ENCODE peak calls at places on chromosomes 16 and 17, in five cellular contexts. N is GM23248; X is GM04503; Q is activated T-helper 2 cell treated with anti-CD3 and anti-CD28 coated beads, Interferon-gamma antibody, Interleukin-2, Interleukin-4, amounts not matched to agents 10 μg/mL and 5 μg/mL and 100 μg/mL, durations not matched to agents 14 hours and 24 hours and 36 hours; I is activated CD8-positive, alpha-beta memory T cell treated with anti-CD3 and anti-CD28 coated beads for 4 hours. W is an unnamed sample.

GRCh38 chr17:45096926-45097325 is 35.4 kb downstream of the PLCD3 start:
- DNase-seq in I (no peak), Q (no peak), X (no peak), N (no peak), W (no peak)

GRCh38 chr16:2745961-2746360 is 6.5 kb upstream of the SRRM2 start:
- DNase-seq in N (no peak), X (no peak), I (no peak), Q (no peak), W (no peak)

GRCh38 chr17:28968269-28968913 is 17.1 kb upstream of the PHF12 start:
- DNase-seq in I (no peak), Q (no peak), N (no peak), X (no peak), W (no peak)

GRCh38 chr17:41664587-41665565 is 23.8 kb upstream of the EIF1 start:
- DNase-seq in I (no peak), Q (no peak), N (no peak), X (no peak), W (no peak)

GRCh38 chr17:43986225-43986981 is 18.0 kb upstream of the NAGS start:
- DNase-seq in Q (no peak), I (no peak), X (no peak), N (no peak), W (no peak)

GRCh38 chr16:66918803-66919568 is at the start of gene CDH16:
- DNase-seq in N (no peak), Q (no peak), I (no peak), X (no peak), W (no peak)

GRCh38 chr16:51971184-51971583 is 575.8 kb downstream of the TOX3 start:
- DNase-seq in I (no peak), Q (no peak), N (peak), X (no peak), W (peak)

GRCh38 chr16:2835638-2836493 is 5.8 kb downstream of the ZG16B start:
- DNase-seq in N (peak), I (no peak), X (peak), Q (no peak), W (peak)

GRCh38 chr16:82082097-82082496 is 47.0 kb downstream of the HSD17B2 start:
- DNase-seq in X (no peak), I (no peak), N (no peak), Q (no peak), W (no peak)

GRCh38 chr17:57404073-57404472 is 147.8 kb downstream of the MSI2 start:
- DNase-seq in X (no peak), I (no peak), N (no peak), Q (no peak), W (no peak)

GRCh38 chr17:65290616-65291015 is 153.4 kb downstream of the RGS9 start:
- DNase-seq in Q (no peak), X (no peak), N (no peak), I (no peak), W (no peak)

GRCh38 chr17:78266231-78266631 is 34.8 kb downstream of the TMEM235 start:
- DNase-seq in Q (no peak), I (no peak), X (no peak), N (no peak), W (no peak)

GRCh38 chr17:38554430-38555350 is 51.1 kb downstream of the SRCIN1 start:
- DNase-seq in Q (no peak), I (no peak), X (no peak), N (peak), W (no peak)

GRCh38 chr16:85625053-85625452 is 11.9 kb downstream of the GSE1 start:
- DNase-seq in N (no peak), Q (no peak), X (no peak), I (no peak), W (no peak)

W was measured in GM04504.